ENCODE peak calls at places on chromosomes 2 and 18, in eight cellular contexts. One of them, this sample, is unnamed. For H3K27me3, the result is how much of the 10 kb centered on the place peaks cover.

GRCh38 chr2:188176626-188177025 is 115.0 kb upstream of the GULP1 start:
- DNase-seq in fibroblast of lung: no peak
- DNase-seq in tibial artery: no peak
- DNase-seq in IMR-90: no peak
- DNase-seq in neuronal stem cell: no peak
- DNase-seq in endothelial cell of umbilical vein: no peak
- DNase-seq in mesendoderm: no peak
- DNase-seq in GM23338: no peak
- DNase-seq in this sample: no peak

GRCh38 chr18:13563390-13563805 is 163.0 kb downstream of the FAM210A start:
- DNase-seq in fibroblast of lung: no peak
- DNase-seq in tibial artery: peak
- DNase-seq in IMR-90: no peak
- DNase-seq in neuronal stem cell: no peak
- DNase-seq in endothelial cell of umbilical vein: no peak
- DNase-seq in mesendoderm: no peak
- DNase-seq in GM23338: no peak
- DNase-seq in this sample: no peak

GRCh38 chr2:233546774-233547173 is 19.8 kb downstream of the USP40 start:
- DNase-seq in fibroblast of lung: no peak
- DNase-seq in tibial artery: no peak
- DNase-seq in IMR-90: no peak
- DNase-seq in neuronal stem cell: no peak
- DNase-seq in endothelial cell of umbilical vein: no peak
- DNase-seq in mesendoderm: no peak
- DNase-seq in GM23338: no peak
- DNase-seq in this sample: no peak

GRCh38 chr2:64134813-64135212 is 9.4 kb downstream of the PELI1 start:
- DNase-seq in fibroblast of lung: no peak
- DNase-seq in tibial artery: no peak
- DNase-seq in IMR-90: no peak
- DNase-seq in neuronal stem cell: no peak
- DNase-seq in endothelial cell of umbilical vein: no peak
- DNase-seq in mesendoderm: no peak
- DNase-seq in GM23338: no peak
- DNase-seq in this sample: no peak

GRCh38 chr18:53004798-53005197 is 664.8 kb downstream of the DCC start:
- DNase-seq in fibroblast of lung: no peak
- DNase-seq in tibial artery: no peak
- DNase-seq in IMR-90: no peak
- DNase-seq in neuronal stem cell: no peak
- DNase-seq in endothelial cell of umbilical vein: no peak
- DNase-seq in mesendoderm: peak
- DNase-seq in GM23338: peak
- DNase-seq in this sample: peak

GRCh38 chr18:52334896-52335295 is 5.1 kb upstream of the DCC start:
- DNase-seq in fibroblast of lung: peak
- DNase-seq in tibial artery: no peak
- DNase-seq in IMR-90: peak
- DNase-seq in neuronal stem cell: no peak
- DNase-seq in endothelial cell of umbilical vein: no peak
- DNase-seq in mesendoderm: no peak
- DNase-seq in GM23338: no peak
- DNase-seq in this sample: no peak

GRCh38 chr2:170711774-170712652 is 3.1 kb upstream of the SP5 start:
- DNase-seq in fibroblast of lung: no peak
- DNase-seq in tibial artery: no peak
- DNase-seq in IMR-90: no peak
- DNase-seq in neuronal stem cell: peak
- DNase-seq in endothelial cell of umbilical vein: no peak
- DNase-seq in mesendoderm: peak
- DNase-seq in GM23338: peak
- DNase-seq in this sample: peak

GRCh38 chr2:111702119-111702808 is 181.7 kb downstream of the ANAPC1 start:
- DNase-seq in fibroblast of lung: peak
- DNase-seq in tibial artery: no peak
- DNase-seq in IMR-90: peak
- DNase-seq in neuronal stem cell: peak
- DNase-seq in endothelial cell of umbilical vein: peak
- DNase-seq in mesendoderm: peak
- DNase-seq in GM23338: peak
- DNase-seq in this sample: peak

GRCh38 chr2:96092580-96092877 is 23.8 kb downstream of the ADRA2B start:
- DNase-seq in fibroblast of lung: no peak
- DNase-seq in tibial artery: no peak
- DNase-seq in IMR-90: no peak
- DNase-seq in neuronal stem cell: no peak
- DNase-seq in endothelial cell of umbilical vein: no peak
- DNase-seq in mesendoderm: no peak
- DNase-seq in GM23338: no peak
- DNase-seq in this sample: peak

GRCh38 chr2:25279091-25279651 is 62.6 kb downstream of the DNMT3A start:
- DNase-seq in fibroblast of lung: peak
- DNase-seq in tibial artery: peak
- DNase-seq in IMR-90: no peak
- DNase-seq in neuronal stem cell: no peak
- DNase-seq in endothelial cell of umbilical vein: peak
- DNase-seq in mesendoderm: no peak
- DNase-seq in GM23338: no peak
- DNase-seq in this sample: peak

GRCh38 chr18:68186039-68186438 is 528.9 kb downstream of the TMX3 start:
- DNase-seq in fibroblast of lung: peak
- DNase-seq in tibial artery: no peak
- DNase-seq in IMR-90: no peak
- DNase-seq in neuronal stem cell: no peak
- DNase-seq in endothelial cell of umbilical vein: no peak
- DNase-seq in mesendoderm: no peak
- DNase-seq in GM23338: no peak
- DNase-seq in this sample: no peak

GRCh38 chr2:81087646-81088045 is 783.1 kb upstream of the LRRTM1 start:
- DNase-seq in fibroblast of lung: no peak
- DNase-seq in tibial artery: no peak
- DNase-seq in IMR-90: no peak
- DNase-seq in neuronal stem cell: no peak
- DNase-seq in endothelial cell of umbilical vein: no peak
- DNase-seq in mesendoderm: no peak
- DNase-seq in GM23338: no peak
- DNase-seq in this sample: no peak

GRCh38 chr2:127609031-127609751 is 36.8 kb upstream of the GPR17 start:
- DNase-seq in fibroblast of lung: no peak
- DNase-seq in tibial artery: no peak
- DNase-seq in IMR-90: no peak
- DNase-seq in neuronal stem cell: no peak
- DNase-seq in endothelial cell of umbilical vein: no peak
- DNase-seq in mesendoderm: no peak
- DNase-seq in GM23338: no peak
- DNase-seq in this sample: peak

GRCh38 chr2:150850641-150851040 is 363.2 kb upstream of the RND3 start:
- DNase-seq in fibroblast of lung: no peak
- DNase-seq in tibial artery: no peak
- DNase-seq in IMR-90: no peak
- DNase-seq in neuronal stem cell: no peak
- DNase-seq in endothelial cell of umbilical vein: no peak
- DNase-seq in mesendoderm: no peak
- DNase-seq in GM23338: no peak
- DNase-seq in this sample: no peak

GRCh38 chr2:145043399-145043834 is 523.5 kb upstream of the ZEB2 start:
- DNase-seq in fibroblast of lung: no peak
- DNase-seq in tibial artery: no peak
- DNase-seq in IMR-90: no peak
- DNase-seq in neuronal stem cell: no peak
- DNase-seq in endothelial cell of umbilical vein: no peak
- DNase-seq in mesendoderm: peak
- DNase-seq in GM23338: no peak
- DNase-seq in this sample: no peak

GRCh38 chr2:236571161-236571560 is 1.5 kb downstream of the ACKR3 start:
- DNase-seq in fibroblast of lung: no peak
- DNase-seq in tibial artery: no peak
- DNase-seq in IMR-90: no peak
- DNase-seq in neuronal stem cell: no peak
- DNase-seq in endothelial cell of umbilical vein: no peak
- DNase-seq in mesendoderm: no peak
- DNase-seq in GM23338: no peak
- DNase-seq in this sample: no peak

GRCh38 chr2:168245074-168245825 is 2.1 kb downstream of the STK39 start:
- DNase-seq in fibroblast of lung: peak
- DNase-seq in tibial artery: no peak
- DNase-seq in IMR-90: no peak
- DNase-seq in neuronal stem cell: no peak
- DNase-seq in endothelial cell of umbilical vein: peak
- DNase-seq in mesendoderm: no peak
- DNase-seq in GM23338: no peak
- DNase-seq in this sample: no peak

GRCh38 chr2:191857886-191858285 is 11.0 kb upstream of the CAVIN2 start:
- DNase-seq in fibroblast of lung: no peak
- DNase-seq in tibial artery: no peak
- DNase-seq in IMR-90: no peak
- DNase-seq in neuronal stem cell: no peak
- DNase-seq in endothelial cell of umbilical vein: no peak
- DNase-seq in mesendoderm: no peak
- DNase-seq in GM23338: no peak
- DNase-seq in this sample: no peak

GRCh38 chr2:175815537-175815936 is 186.5 kb downstream of the LNPK start:
- DNase-seq in fibroblast of lung: peak
- DNase-seq in tibial artery: no peak
- DNase-seq in IMR-90: peak
- DNase-seq in neuronal stem cell: no peak
- DNase-seq in endothelial cell of umbilical vein: no peak
- DNase-seq in mesendoderm: no peak
- DNase-seq in GM23338: no peak
- DNase-seq in this sample: no peak

GRCh38 chr2:150572961-150573395 is 85.5 kb upstream of the RND3 start:
- DNase-seq in fibroblast of lung: no peak
- DNase-seq in tibial artery: no peak
- DNase-seq in IMR-90: no peak
- DNase-seq in neuronal stem cell: no peak
- DNase-seq in endothelial cell of umbilical vein: no peak
- DNase-seq in mesendoderm: no peak
- DNase-seq in GM23338: no peak
- DNase-seq in this sample: no peak

GRCh38 chr2:25618676-25619075 is 54.7 kb downstream of the DTNB start:
- DNase-seq in fibroblast of lung: peak
- DNase-seq in tibial artery: no peak
- DNase-seq in IMR-90: peak
- DNase-seq in neuronal stem cell: no peak
- DNase-seq in endothelial cell of umbilical vein: peak
- DNase-seq in mesendoderm: no peak
- DNase-seq in GM23338: no peak
- DNase-seq in this sample: no peak

DNA sequence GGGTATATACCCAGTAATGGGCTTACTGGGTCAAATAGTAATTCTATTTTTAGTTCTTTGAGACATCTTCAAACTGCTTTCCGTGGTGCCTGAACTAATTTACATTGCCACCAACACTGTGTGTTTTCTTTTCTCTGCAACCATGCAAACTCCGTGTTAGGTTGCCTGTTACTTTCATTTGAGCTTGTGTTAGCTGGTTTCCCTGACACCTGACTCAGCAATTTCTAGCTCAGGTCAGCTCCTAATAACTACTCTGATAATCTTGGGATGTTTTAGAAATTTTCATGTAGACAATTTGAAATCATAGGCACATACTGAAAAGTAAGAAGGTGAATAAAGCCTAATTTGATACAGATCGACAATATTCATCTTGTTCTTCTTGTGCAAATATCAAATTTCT is 132.3 kb downstream of the ADCYAP1 start:
- DNase-seq in fibroblast of lung: no peak
- DNase-seq in tibial artery: no peak
- DNase-seq in IMR-90: no peak
- DNase-seq in neuronal stem cell: no peak
- DNase-seq in endothelial cell of umbilical vein: no peak
- DNase-seq in mesendoderm: no peak
- DNase-seq in GM23338: no peak
- DNase-seq in this sample: no peak
- H3K4me3 ChIP-seq in fibroblast of lung: no peak
- H3K4me3 ChIP-seq in tibial artery: no peak
- H3K4me3 ChIP-seq in IMR-90: no peak
- H3K4me3 ChIP-seq in neuronal stem cell: no peak
- H3K4me3 ChIP-seq in endothelial cell of umbilical vein: no peak
- H3K4me3 ChIP-seq in mesendoderm: no peak
- H3K4me3 ChIP-seq in GM23338: no peak
- H3K4me3 ChIP-seq in this sample: no peak

DNA sequence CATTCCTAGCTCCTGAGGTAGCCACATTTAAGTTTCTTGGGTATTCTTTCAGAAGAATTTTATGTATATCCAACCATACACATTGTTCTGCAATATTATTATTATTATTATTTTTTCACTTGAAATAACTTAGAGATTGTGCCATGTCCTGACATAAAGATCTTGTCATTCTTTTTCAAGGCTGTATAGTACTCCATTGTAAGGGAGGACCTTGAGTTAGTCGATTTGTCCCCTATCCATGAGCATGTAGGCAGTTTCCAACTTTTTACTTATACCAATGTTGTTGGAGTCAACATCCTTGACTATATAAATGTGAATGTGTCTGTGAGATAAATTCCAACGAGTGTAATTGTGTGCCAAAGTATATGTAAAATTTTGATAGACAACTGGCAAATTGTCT is 891 bp upstream of the EGR4 start:
- DNase-seq in fibroblast of lung: no peak
- DNase-seq in tibial artery: no peak
- DNase-seq in IMR-90: no peak
- DNase-seq in neuronal stem cell: no peak
- DNase-seq in endothelial cell of umbilical vein: no peak
- DNase-seq in mesendoderm: no peak
- DNase-seq in GM23338: no peak
- DNase-seq in this sample: no peak
- H3K27me3 ChIP-seq in fibroblast of lung: half or more
- H3K27me3 ChIP-seq in tibial artery: under half
- H3K27me3 ChIP-seq in IMR-90: half or more
- H3K27me3 ChIP-seq in neuronal stem cell: under half
- H3K27me3 ChIP-seq in endothelial cell of umbilical vein: half or more
- H3K27me3 ChIP-seq in mesendoderm: under half
- H3K27me3 ChIP-seq in GM23338: half or more
- H3K27me3 ChIP-seq in this sample: half or more

DNA sequence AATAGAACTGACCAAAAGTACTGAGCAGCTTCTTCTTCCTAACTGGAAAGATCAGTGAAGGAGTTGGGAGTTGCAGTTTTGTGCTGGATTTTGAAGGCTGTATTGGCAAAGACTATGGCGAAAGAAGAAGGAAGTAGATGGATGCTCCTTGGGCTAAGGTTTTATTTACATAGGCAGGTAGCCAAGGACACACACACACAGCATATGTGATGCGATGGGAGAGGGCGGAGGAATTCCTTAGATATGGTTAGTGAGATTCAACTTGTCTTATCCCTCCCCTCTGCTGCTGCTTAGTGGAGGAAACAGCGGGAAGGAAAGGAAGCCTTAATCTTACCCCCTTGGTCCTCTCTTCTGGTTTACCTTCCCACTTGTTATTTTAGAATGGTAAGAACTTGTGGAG is 87.8 kb downstream of the OSBPL6 start:
- DNase-seq in fibroblast of lung: peak
- DNase-seq in tibial artery: no peak
- DNase-seq in IMR-90: peak
- DNase-seq in neuronal stem cell: no peak
- DNase-seq in endothelial cell of umbilical vein: peak
- DNase-seq in mesendoderm: peak
- DNase-seq in GM23338: peak
- DNase-seq in this sample: no peak
- H3K4me3 ChIP-seq in fibroblast of lung: no peak
- H3K4me3 ChIP-seq in tibial artery: no peak
- H3K4me3 ChIP-seq in IMR-90: no peak
- H3K4me3 ChIP-seq in neuronal stem cell: no peak
- H3K4me3 ChIP-seq in endothelial cell of umbilical vein: no peak
- H3K4me3 ChIP-seq in mesendoderm: no peak
- H3K4me3 ChIP-seq in GM23338: no peak
- H3K4me3 ChIP-seq in this sample: no peak

GRCh38 chr2:172108587-172108930 is 5.9 kb upstream of the DLX2 start:
- DNase-seq in fibroblast of lung: no peak
- DNase-seq in tibial artery: no peak
- DNase-seq in IMR-90: no peak
- DNase-seq in neuronal stem cell: peak
- DNase-seq in endothelial cell of umbilical vein: no peak
- DNase-seq in mesendoderm: no peak
- DNase-seq in GM23338: peak
- DNase-seq in this sample: peak
- H3K27me3 ChIP-seq in fibroblast of lung: under half
- H3K27me3 ChIP-seq in tibial artery: under half
- H3K27me3 ChIP-seq in IMR-90: under half
- H3K27me3 ChIP-seq in neuronal stem cell: under half
- H3K27me3 ChIP-seq in endothelial cell of umbilical vein: under half
- H3K27me3 ChIP-seq in mesendoderm: under half
- H3K27me3 ChIP-seq in GM23338: half or more
- H3K27me3 ChIP-seq in this sample: half or more

This sample was measured in H7.